ENCODE peak calls at places on chromosomes 12 and 14, in five cellular contexts. O, V, N, Y and K are unnamed samples.

GRCh38 chr12:70367268-70368141 is 1.4 kb downstream of the KCNMB4 start:
- DNase-seq in O (peak), V (no peak), N (no peak), Y (peak), K (no peak)

GRCh38 chr12:120439646-120440247 is 1.8 kb downstream of the COX6A1 start:
- DNase-seq in O (peak), V (peak), N (no peak), Y (peak), K (peak)

GRCh38 chr12:79776111-79776510 is 85.3 kb upstream of the PAWR start:
- DNase-seq in O (peak), V (no peak), N (no peak), Y (peak), K (no peak)

GRCh38 chr12:47066278-47067048 is 13.0 kb upstream of the PCED1B start:
- DNase-seq in O (peak), V (no peak), N (no peak), Y (no peak), K (no peak)

GRCh38 chr12:94889512-94890210 is 113.8 kb downstream of the NDUFA12 start:
- DNase-seq in O (no peak), V (no peak), N (no peak), Y (no peak), K (no peak)

GRCh38 chr12:124776126-124776513 is 87.5 kb downstream of the SCARB1 start:
- DNase-seq in O (no peak), V (no peak), N (no peak), Y (no peak), K (no peak)

GRCh38 chr14:45373877-45374276 is 120.9 kb upstream of the MIS18BP1 start:
- DNase-seq in O (no peak), V (no peak), N (no peak), Y (no peak), K (no peak)

GRCh38 chr14:88264116-88264515 is 59.0 kb downstream of the KCNK10 start:
- DNase-seq in O (no peak), V (no peak), N (no peak), Y (no peak), K (no peak)

GRCh38 chr12:116241157-116241772 is 36.2 kb downstream of the MED13L start:
- DNase-seq in O (no peak), V (no peak), N (no peak), Y (no peak), K (no peak)

GRCh38 chr12:93020225-93020997 is 91.3 kb upstream of the EEA1 start:
- DNase-seq in O (no peak), V (no peak), N (no peak), Y (no peak), K (no peak)

GRCh38 chr12:107760207-107760816 is 625 bp downstream of the PRDM4 start:
- DNase-seq in O (peak), V (peak), N (peak), Y (peak), K (peak)

GRCh38 chr12:47397664-47398281 is 308.1 kb downstream of the RPAP3 start:
- DNase-seq in O (peak), V (peak), N (no peak), Y (peak), K (peak)

GRCh38 chr14:92425101-92425500 is 88.5 kb upstream of the RIN3 start:
- DNase-seq in O (peak), V (no peak), N (no peak), Y (peak), K (no peak)

GRCh38 chr14:34911209-34912150 is 36.3 kb upstream of the BAZ1A start:
- DNase-seq in O (peak), V (peak), N (no peak), Y (peak), K (no peak)

GRCh38 chr14:49134940-49135339 is 451.2 kb downstream of the RPS29 start:
- DNase-seq in O (no peak), V (no peak), N (no peak), Y (no peak), K (no peak)

GRCh38 chr14:105864651-105865265 is 338.4 kb downstream of the TMEM121 start:
- DNase-seq in O (no peak), V (no peak), N (peak), Y (no peak), K (peak)

GRCh38 chr14:79534703-79535353 is 676.5 kb downstream of the DIO2 start:
- DNase-seq in O (no peak), V (no peak), N (no peak), Y (no peak), K (no peak)

GRCh38 chr12:111412830-111413441 is 7.2 kb downstream of the SH2B3 start:
- DNase-seq in O (no peak), V (no peak), N (no peak), Y (no peak), K (no peak)

DNA sequence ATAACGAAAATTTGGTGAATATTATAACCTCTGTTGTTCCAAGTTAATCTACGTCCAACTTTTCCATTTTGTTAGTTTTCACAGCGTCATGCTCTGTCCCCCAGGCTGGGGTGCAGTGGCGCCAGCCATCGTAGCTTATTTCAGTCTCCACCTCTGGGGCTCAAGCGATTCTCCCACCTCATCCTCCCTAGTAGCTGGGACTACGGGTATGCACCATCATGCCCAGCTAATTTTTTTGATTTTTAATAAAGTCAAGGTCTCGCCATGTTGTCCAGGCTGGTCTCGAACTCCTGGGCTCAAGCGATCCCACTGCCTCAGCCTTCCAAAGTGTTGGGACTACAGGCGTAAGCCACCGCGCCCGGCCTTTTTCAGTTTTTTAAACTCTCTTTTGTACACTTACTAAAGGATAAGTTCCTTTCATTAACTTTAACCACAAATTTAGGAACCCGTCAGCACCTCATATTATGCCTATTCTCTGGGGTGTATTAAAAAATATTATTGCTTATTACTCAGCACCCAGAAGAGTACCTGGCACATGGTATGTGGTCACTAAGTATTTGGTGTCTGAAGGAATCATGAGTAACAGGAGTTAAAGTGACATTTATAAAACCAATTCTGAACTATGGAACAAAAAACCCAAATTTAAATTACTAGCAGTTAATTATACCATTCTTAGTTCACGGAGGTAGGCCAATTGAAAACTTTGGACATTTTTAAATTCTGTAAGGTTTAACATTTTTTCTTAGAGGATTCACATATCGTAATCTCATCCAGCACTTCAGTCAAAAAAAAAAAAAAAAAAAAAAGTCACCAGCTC is 925 bp upstream of the MIPOL1 start:
- DNase-seq in O (no peak), V (no peak), N (no peak), Y (no peak), K (no peak)
- H3K4me3 ChIP-seq in O (peak), V (peak), N (no peak), Y (peak), K (peak)

DNA sequence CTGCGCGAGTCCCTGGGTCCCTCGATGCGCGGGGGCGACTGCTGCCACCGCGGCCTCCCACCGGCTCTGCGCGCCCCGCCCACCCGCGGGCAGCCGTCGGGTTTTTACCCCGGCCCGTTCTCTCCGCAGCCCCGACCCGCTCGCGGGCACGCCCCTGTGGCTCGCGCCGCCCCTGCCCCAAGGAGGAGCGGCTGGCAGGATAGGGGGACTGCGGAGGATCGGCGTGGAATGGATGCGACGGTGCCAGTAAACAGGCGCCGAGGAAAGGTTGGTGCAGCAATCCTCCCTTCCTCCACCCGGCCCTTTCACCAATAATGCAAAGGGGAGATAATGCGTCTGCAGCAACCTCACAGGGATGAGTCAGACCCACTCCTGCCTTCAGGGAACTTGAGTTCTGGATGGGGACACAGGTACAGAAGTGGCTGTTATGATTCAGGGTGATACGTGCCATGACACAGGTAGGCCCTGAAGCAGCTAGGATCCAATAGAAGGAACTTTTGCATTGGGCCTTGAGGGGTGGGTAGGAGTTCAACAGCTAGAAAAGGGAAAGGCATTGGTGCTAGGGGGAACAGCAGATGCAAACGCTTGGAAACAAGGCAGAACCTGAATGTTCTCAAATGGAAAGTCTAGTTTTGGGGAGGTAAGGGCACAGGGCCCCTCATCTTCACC is 554 bp upstream of the DEGS2 start:
- DNase-seq in O (no peak), V (no peak), N (no peak), Y (no peak), K (no peak)
- H3K4me3 ChIP-seq in O (no peak), V (no peak), N (peak), Y (no peak), K (no peak)

DNA sequence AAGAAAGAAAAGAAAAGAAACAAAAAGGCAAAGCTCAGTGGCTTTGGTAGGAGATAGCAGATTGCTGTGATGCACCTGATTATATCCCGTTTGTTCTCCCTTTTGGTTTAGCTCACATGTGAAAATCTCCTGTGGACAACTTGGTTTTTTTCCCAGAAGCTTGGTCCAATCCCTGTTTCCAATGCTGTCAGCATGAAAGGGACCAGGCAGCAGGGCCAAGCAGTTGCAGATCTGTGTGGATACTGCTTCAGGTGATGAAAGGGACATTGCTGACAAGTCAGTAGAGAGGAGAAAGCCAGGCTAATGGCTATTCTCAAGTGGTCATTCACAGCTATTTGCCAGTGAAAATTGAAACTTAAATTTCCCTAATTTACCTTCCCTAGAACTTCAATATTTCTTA is 18.8 kb upstream of the SLCO1A2 start:
- DNase-seq in O (no peak), V (no peak), N (no peak), Y (no peak), K (no peak)
- H3K4me3 ChIP-seq in O (no peak), V (no peak), N (no peak), Y (no peak), K (no peak)

GRCh38 chr12:106066726-106067325 is 71.9 kb downstream of the NUAK1 start:
- DNase-seq in O (no peak), V (no peak), N (no peak), Y (no peak), K (no peak)

GRCh38 chr12:106067606-106068205 is 71.0 kb downstream of the NUAK1 start:
- DNase-seq in O (no peak), V (no peak), N (no peak), Y (no peak), K (no peak)

GRCh38 chr12:106065506-106065905 is 73.2 kb downstream of the NUAK1 start:
- DNase-seq in O (no peak), V (no peak), N (no peak), Y (no peak), K (no peak)

GRCh38 chr12:106064622-106065021 is 74.1 kb downstream of the NUAK1 start:
- DNase-seq in O (no peak), V (no peak), N (no peak), Y (no peak), K (no peak)

GRCh38 chr12:106066051-106066705 is 72.6 kb downstream of the NUAK1 start:
- DNase-seq in O (peak), V (no peak), N (no peak), Y (no peak), K (no peak)
- H3K4me3 ChIP-seq in O (no peak), V (no peak), N (no peak), Y (no peak), K (no peak)

GRCh38 chr12:71438670-71439361 is 782 bp upstream of the LGR5 start:
- DNase-seq in O (no peak), V (no peak), N (no peak), Y (peak), K (no peak)
- H3K4me3 ChIP-seq in O (no peak), V (peak), N (peak), Y (peak), K (peak)

GRCh38 chr12:5429741-5430557 is 2.0 kb upstream of the NTF3 start:
- DNase-seq in O (no peak), V (peak), N (peak), Y (no peak), K (no peak)
- H3K4me3 ChIP-seq in O (no peak), V (peak), N (no peak), Y (no peak), K (no peak)

GRCh38 chr12:3201741-3202500 is 124.7 kb downstream of the TSPAN9 start:
- DNase-seq in O (no peak), V (peak), N (no peak), Y (no peak), K (no peak)
- H3K4me3 ChIP-seq in O (no peak), V (peak), N (no peak), Y (no peak), K (peak)

GRCh38 chr12:53622724-53623123 is 3.5 kb downstream of the ATF7 start:
- DNase-seq in O (no peak), V (no peak), N (no peak), Y (no peak), K (no peak)
- H3K4me3 ChIP-seq in O (no peak), V (no peak), N (no peak), Y (peak), K (no peak)

GRCh38 chr12:122225683-122226365 is at the start of gene DIABLO:
- DNase-seq in O (peak), V (peak), N (peak), Y (peak), K (peak)

GRCh38 chr12:122227341-122227740 is 1.5 kb upstream of the DIABLO start:
- DNase-seq in O (no peak), V (no peak), N (no peak), Y (no peak), K (peak)

GRCh38 chr12:122228092-122228491 is 2.2 kb upstream of the DIABLO start:
- DNase-seq in O (no peak), V (no peak), N (no peak), Y (no peak), K (peak)

GRCh38 chr12:122230798-122231197 is 4.9 kb upstream of the DIABLO start:
- DNase-seq in O (no peak), V (no peak), N (no peak), Y (no peak), K (no peak)

GRCh38 chr12:122226366-122227222 is 742 bp upstream of the DIABLO start:
- DNase-seq in O (no peak), V (no peak), N (no peak), Y (no peak), K (peak)
- H3K4me3 ChIP-seq in O (peak), V (peak), N (no peak), Y (peak), K (peak)

GRCh38 chr12:19239046-19239445 is 109.5 kb downstream of the PLEKHA5 start:
- DNase-seq in O (no peak), V (no peak), N (no peak), Y (no peak), K (no peak)
- H3K4me3 ChIP-seq in O (no peak), V (no peak), N (no peak), Y (no peak), K (no peak)